ENCODE peak calls at places on chromosome 18, in four cellular contexts. F, A, J and W are unnamed samples.

GRCh38 chr18:7038330-7038846 is 79.2 kb downstream of the LAMA1 start:
- DNase-seq in A (peak), F (no peak), J (peak), W (peak)

GRCh38 chr18:78837766-78838165 is 141.9 kb upstream of the SALL3 start:
- DNase-seq in F (no peak), A (no peak), J (no peak), W (no peak)

GRCh38 chr18:45275367-45276113 is 339.7 kb upstream of the SLC14A2 start:
- DNase-seq in J (peak), A (peak), F (no peak), W (peak)

GRCh38 chr18:8726963-8727730 is 21.8 kb downstream of the MTCL1 start:
- DNase-seq in F (no peak), J (no peak), A (no peak), W (no peak)

GRCh38 chr18:64332851-64333250 is 184.0 kb upstream of the LINC00305 start:
- DNase-seq in J (no peak), F (no peak), A (no peak), W (no peak)

GRCh38 chr18:57929922-57930321 is 114.1 kb upstream of the NEDD4L start:
- DNase-seq in J (no peak), A (no peak), F (no peak), W (no peak)

GRCh38 chr18:58054041-58054733 is 10.2 kb downstream of the NEDD4L start:
- DNase-seq in F (no peak), J (peak), A (peak), W (peak)

GRCh38 chr18:44149706-44150105 is 531.0 kb upstream of the SETBP1 start:
- DNase-seq in A (peak), J (peak), F (no peak), W (peak)

GRCh38 chr18:69935319-69936190 is 12.1 kb downstream of the CD226 start:
- DNase-seq in F (no peak), J (no peak), A (no peak), W (no peak)

GRCh38 chr18:65975536-65975935 is 224.7 kb downstream of the CDH7 start:
- DNase-seq in J (no peak), F (no peak), A (no peak), W (peak)

GRCh38 chr18:52313213-52313612 is 26.8 kb upstream of the DCC start:
- DNase-seq in J (peak), F (no peak), A (no peak), W (no peak)

GRCh38 chr18:36993068-36993467 is 164.1 kb downstream of the KIAA1328 start:
- DNase-seq in J (no peak), A (peak), F (no peak), W (peak)

GRCh38 chr18:54734059-54734458 is 94.2 kb upstream of the RAB27B start:
- DNase-seq in A (peak), F (no peak), J (peak), W (peak)

GRCh38 chr18:6750411-6750810 is 20.9 kb downstream of the ARHGAP28 start:
- DNase-seq in J (no peak), A (no peak), F (no peak), W (no peak)

GRCh38 chr18:4270988-4271387 is 184.1 kb downstream of the DLGAP1 start:
- DNase-seq in A (no peak), F (no peak), J (no peak), W (no peak)

GRCh38 chr18:76456823-76457222 is 38.2 kb downstream of the ZNF516 start:
- DNase-seq in F (no peak), A (no peak), J (no peak), W (no peak)

GRCh38 chr18:62331581-62332436 is 6.7 kb downstream of the TNFRSF11A start:
- DNase-seq in F (no peak), J (no peak), A (peak), W (peak)

GRCh38 chr18:74896390-74896991 is 298.8 kb downstream of the ZNF407 start:
- DNase-seq in J (peak), F (no peak), A (peak), W (peak)

GRCh38 chr18:2281523-2282199 is 289.6 kb downstream of the METTL4 start:
- DNase-seq in J (no peak), A (no peak), F (no peak), W (no peak)

GRCh38 chr18:37551846-37552245 is 13.8 kb downstream of the CELF4 start:
- DNase-seq in F (no peak), A (no peak), J (no peak), W (no peak)

GRCh38 chr18:10006261-10006903 is 92.6 kb downstream of the VAPA start:
- DNase-seq in A (peak), J (no peak), F (no peak), W (peak)

GRCh38 chr18:53629356-53629755 is 595.1 kb downstream of the MBD2 start:
- DNase-seq in A (no peak), J (no peak), F (no peak), W (no peak)

GRCh38 chr18:2905802-2906521 is 59.2 kb downstream of the EMILIN2 start:
- DNase-seq in J (peak), A (no peak), F (no peak), W (no peak)

GRCh38 chr18:43271593-43272432 is 5.5 kb downstream of the SYT4 start:
- DNase-seq in J (peak), F (no peak), A (peak), W (peak)

GRCh38 chr18:78145096-78145495 is 834.5 kb upstream of the SALL3 start:
- DNase-seq in A (no peak), F (no peak), J (no peak), W (no peak)

GRCh38 chr18:52288403-52289004 is 51.5 kb upstream of the DCC start:
- DNase-seq in F (no peak), A (no peak), J (peak), W (peak)

GRCh38 chr18:35938562-35938961 is 33.9 kb upstream of the RMP24 start:
- DNase-seq in J (no peak), A (no peak), F (no peak), W (no peak)

GRCh38 chr18:23503038-23503966 is at the start of gene RMC1:
- DNase-seq in J (peak), A (peak), F (peak), W (peak)
- TF ChIP-seq CTCF in J (no peak), A (peak), F (peak), W (no peak)

GRCh38 chr18:48105317-48105716 is 174.9 kb upstream of the SMAD2 start:
- DNase-seq in F (no peak), A (no peak), J (no peak), W (no peak)
- TF ChIP-seq CTCF in F (peak), A (no peak), J (no peak), W (no peak)

GRCh38 chr18:31553800-31554199 is 37.9 kb upstream of the TTR start:
- DNase-seq in A (no peak), J (peak), F (no peak), W (peak)
- TF ChIP-seq CTCF in A (peak), J (peak), F (no peak), W (peak)

GRCh38 chr18:59123588-59124369 is 15.9 kb upstream of the SEC11C start:
- DNase-seq in J (no peak), A (peak), F (no peak), W (peak)

GRCh38 chr18:59129964-59130703 is 9.6 kb upstream of the SEC11C start:
- DNase-seq in F (no peak), A (no peak), J (no peak), W (no peak)

GRCh38 chr18:59124370-59124704 is 15.3 kb upstream of the SEC11C start:
- DNase-seq in A (no peak), F (no peak), J (no peak), W (no peak)

GRCh38 chr18:59127047-59127446 is 12.6 kb upstream of the SEC11C start:
- DNase-seq in J (no peak), F (no peak), A (no peak), W (no peak)
- TF ChIP-seq CTCF in J (no peak), F (no peak), A (no peak), W (no peak)

DNA sequence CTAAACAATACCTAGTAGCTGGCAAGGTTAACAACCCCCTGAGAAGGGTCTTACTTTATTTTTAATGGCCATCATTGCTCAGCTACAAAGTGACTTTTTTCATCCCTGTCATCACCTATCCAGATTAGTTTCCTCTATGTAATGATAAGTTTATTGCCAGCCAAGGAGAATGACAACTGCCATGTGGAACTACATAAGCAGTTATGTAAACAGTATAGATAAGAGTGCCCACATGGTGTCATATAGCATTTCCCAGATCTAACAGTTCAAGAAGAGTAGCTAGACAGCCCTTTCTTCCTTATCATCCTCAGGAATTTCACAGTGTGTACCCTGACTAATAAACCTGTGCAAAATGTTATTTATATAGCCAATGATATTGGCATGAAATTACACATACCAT is 240.2 kb upstream of the PIK3C3 start:
- DNase-seq in J (no peak), A (no peak), F (no peak), W (no peak)
- TF ChIP-seq CTCF in J (no peak), A (no peak), F (no peak), W (no peak)

GRCh38 chr18:47175895-47176575 is at the start of gene IER3IP1:
- DNase-seq in F (peak), A (peak), J (peak), W (peak)
- TF ChIP-seq CTCF in F (peak), A (no peak), J (no peak), W (no peak)

DNA sequence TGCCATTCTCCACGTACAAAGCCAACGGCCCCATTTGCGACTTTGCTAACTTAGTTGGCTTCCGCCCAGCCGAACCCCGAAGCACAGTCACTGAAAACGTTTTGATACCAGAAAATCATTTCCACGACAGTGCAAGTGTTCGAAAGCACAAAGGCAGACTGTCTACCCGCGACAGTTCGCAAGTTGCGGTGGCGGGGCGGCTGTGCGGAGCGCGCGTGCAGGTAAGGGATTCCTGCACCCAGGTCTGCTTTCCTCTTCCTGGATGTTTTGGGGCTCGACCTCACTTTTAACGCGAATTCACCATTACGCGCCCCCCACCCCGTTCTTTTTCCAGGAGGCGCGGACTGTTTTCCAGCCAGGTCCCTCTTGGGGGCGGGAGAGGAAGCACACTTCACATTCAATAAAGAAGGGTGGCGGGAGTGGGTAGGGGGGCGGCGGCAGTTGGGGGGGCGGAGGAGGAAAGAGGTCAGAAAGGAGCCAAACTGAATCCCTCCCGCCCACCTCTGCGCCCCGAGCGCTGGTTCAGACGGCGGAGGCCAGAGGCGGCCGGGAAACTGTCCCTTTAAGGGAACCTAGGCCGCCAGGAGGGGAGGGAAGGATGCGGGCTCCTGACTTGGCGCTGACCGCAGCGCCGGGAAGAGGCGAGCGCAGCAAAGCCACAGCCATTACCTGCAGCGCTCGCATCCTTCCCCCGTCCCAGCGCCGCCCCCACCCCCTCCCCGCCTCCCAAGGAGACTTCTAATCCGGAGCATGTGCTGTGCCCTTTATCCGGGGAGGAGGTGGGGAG is 107.5 kb upstream of the KCTD1 start:
- DNase-seq in F (no peak), J (peak), A (peak), W (peak)
- TF ChIP-seq CTCF in F (peak), J (peak), A (no peak), W (peak)

GRCh38 chr18:34620258-34620861 is 89.7 kb upstream of the DTNA start:
- DNase-seq in F (no peak), A (no peak), J (no peak), W (no peak)
- TF ChIP-seq CTCF in F (no peak), A (no peak), J (no peak), W (no peak)